ENCODE peak calls at places on chromosomes 7 and 10, in nine cellular contexts. H is SK-N-SH; L is cardiac fibroblast; E is kidney epithelial cell; R is CD8-positive, alpha-beta T cell; C is fibroblast of mammary gland; T is HL-60; P is endodermal cell; D is tibial nerve. V is an unnamed sample.

GRCh38 chr7:151040616-151041375 is 7.5 kb upstream of the ASIC3 start:
- DNase-seq in C (no peak), T (no peak), P (no peak), L (no peak), H (no peak), R (no peak), E (no peak), D (no peak), V (no peak)

GRCh38 chr7:4760952-4761351 is 14.5 kb upstream of the AP5Z1 start:
- DNase-seq in T (no peak), P (no peak), E (no peak), D (no peak), C (no peak), R (no peak), H (no peak), L (no peak), V (no peak)

GRCh38 chr10:20017961-20018360 is 201.7 kb downstream of the PLXDC2 start:
- DNase-seq in L (peak; percentile 54), P (no peak), E (no peak), R (no peak), C (peak; percentile 43), D (no peak), T (no peak), H (no peak), V (no peak)

GRCh38 chr10:123402656-123403055 is 248.5 kb downstream of the BUB3 start:
- DNase-seq in L (no peak), E (no peak), D (no peak), H (no peak), P (peak; percentile 5), T (peak; percentile 66), R (no peak), C (no peak), V (no peak)

GRCh38 chr7:111532625-111533024 is 29.7 kb downstream of the IMMP2L start:
- DNase-seq in R (no peak), P (no peak), L (peak; percentile 60), H (peak; percentile 15), D (no peak), E (no peak), T (no peak), C (peak; percentile 55), V (no peak)

GRCh38 chr10:100072514-100072913 is 9.2 kb downstream of the CPN1 start:
- DNase-seq in L (no peak), R (no peak), P (no peak), D (no peak), C (no peak), T (no peak), H (no peak), E (no peak), V (no peak)

GRCh38 chr7:32142649-32143048 is 72.4 kb upstream of the PDE1C start:
- DNase-seq in P (no peak), E (no peak), C (peak; percentile 29), L (peak; percentile 68), T (no peak), R (no peak), D (no peak), H (no peak), V (no peak)

GRCh38 chr7:40092152-40092551 is 42.3 kb downstream of the MPLKIP start:
- DNase-seq in P (no peak), H (no peak), D (no peak), T (no peak), C (no peak), E (no peak), L (no peak), R (no peak), V (no peak)

GRCh38 chr10:54800677-54801480 is at the start of gene PCDH15:
- DNase-seq in D (no peak), T (peak; percentile 1), H (peak; percentile 37), C (peak; percentile 31), E (peak; percentile 38), R (no peak), P (peak; percentile 82), L (no peak), V (peak; percentile 57)

GRCh38 chr10:92114201-92114600 is 176.7 kb downstream of the CPEB3 start:
- DNase-seq in C (no peak), T (no peak), H (no peak), L (no peak), E (no peak), R (no peak), P (no peak), D (no peak), V (no peak)

GRCh38 chr10:126060232-126060935 is 164.0 kb downstream of the FANK1 start:
- DNase-seq in D (no peak), T (no peak), R (no peak), C (peak; percentile 96), E (no peak), H (no peak), L (peak; percentile 90), P (no peak), V (no peak)

GRCh38 chr7:135320277-135320676 is 86.6 kb downstream of the STRA8 start:
- DNase-seq in H (peak; percentile 90), L (peak; percentile 94), P (no peak), E (peak; percentile 67), T (no peak), C (peak; percentile 82), R (no peak), D (peak; percentile 56), V (no peak)

GRCh38 chr7:98733036-98733435 is 116.0 kb downstream of the NPTX2 start:
- DNase-seq in L (peak; percentile 47), E (no peak), R (no peak), H (peak; percentile 55), T (peak; percentile 58), C (peak; percentile 30), D (no peak), P (peak; percentile 94), V (peak; percentile 73)
- TF ChIP-seq CTCF in L (peak; percentile 56), E (peak; percentile 51), R (no peak), H (peak; percentile 46), T (peak; percentile 64), C (peak; percentile 51), D (no peak), P (peak; percentile 77), V (peak; percentile 75)

GRCh38 chr7:118753464-118753863 is 529.0 kb downstream of the ANKRD7 start:
- DNase-seq in P (no peak), H (no peak), D (no peak), L (no peak), R (no peak), C (no peak), E (no peak), T (no peak), V (no peak)

GRCh38 chr7:118754608-118755007 is 530.1 kb downstream of the ANKRD7 start:
- DNase-seq in E (no peak), D (no peak), H (no peak), C (no peak), L (no peak), T (no peak), R (no peak), P (no peak), V (no peak)

GRCh38 chr7:118758582-118758981 is 534.1 kb downstream of the ANKRD7 start:
- DNase-seq in H (no peak), T (no peak), E (no peak), L (no peak), D (no peak), P (no peak), C (no peak), R (no peak), V (no peak)

DNA sequence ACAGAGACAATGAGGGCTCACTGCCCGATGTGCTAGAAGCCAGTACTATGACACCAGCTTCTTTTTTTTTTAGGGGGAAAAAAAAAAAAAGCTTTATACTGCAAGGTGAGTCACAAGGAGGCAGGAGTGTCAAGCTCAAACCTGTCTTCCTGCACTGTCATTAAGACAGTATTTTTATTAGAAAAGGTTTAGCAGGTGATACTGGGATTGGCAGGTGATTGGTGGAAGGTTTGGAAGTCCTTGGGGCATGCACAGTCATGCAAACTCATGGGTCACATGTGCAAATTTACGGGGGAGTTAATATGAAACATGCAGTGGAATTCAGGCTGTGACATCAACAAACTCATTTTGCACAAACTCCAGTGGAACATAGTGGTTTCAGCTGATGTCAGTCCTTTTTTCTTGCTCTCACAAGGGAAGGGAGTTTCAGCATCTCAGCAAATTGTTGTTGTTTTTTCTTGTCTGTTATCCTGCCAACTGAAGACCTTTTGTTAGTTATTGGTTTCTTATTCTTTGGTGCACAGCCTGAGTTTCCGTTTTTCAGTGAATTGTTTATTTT is 530.6 kb downstream of the ANKRD7 start:
- DNase-seq in R (no peak), H (no peak), T (no peak), L (no peak), E (no peak), P (no peak), D (no peak), C (peak; percentile 3), V (no peak)
- TF ChIP-seq CTCF in R (no peak), H (no peak), T (no peak), L (no peak), E (no peak), P (no peak), D (no peak), C (no peak), V (no peak)

GRCh38 chr10:73774637-73775036 is 7.2 kb upstream of the CHCHD1 start:
- DNase-seq in R (no peak), C (peak; percentile 56), E (no peak), L (peak; percentile 39), P (no peak), D (no peak), H (no peak), T (peak; percentile 31), V (no peak)
- TF ChIP-seq CTCF in R (no peak), C (peak; percentile 12), E (no peak), L (no peak), P (no peak), D (no peak), H (peak; percentile 19), T (no peak), V (no peak)

GRCh38 chr10:27360581-27361172 is 120.1 kb upstream of the ACBD5 start:
- DNase-seq in P (peak; percentile 92), E (peak; percentile 19), D (peak; percentile 42), H (peak; percentile 71), L (peak; percentile 82), C (peak; percentile 72), T (peak; percentile 80), R (peak; percentile 63), V (peak; percentile 88)

GRCh38 chr10:27359792-27360320 is 119.3 kb upstream of the ACBD5 start:
- DNase-seq in E (no peak), L (peak; percentile 9), C (no peak), D (no peak), T (no peak), P (no peak), R (no peak), H (no peak), V (peak; percentile 42)

GRCh38 chr10:27356738-27357137 is 116.1 kb upstream of the ACBD5 start:
- DNase-seq in D (no peak), P (no peak), L (no peak), C (no peak), E (no peak), T (no peak), H (no peak), R (no peak), V (no peak)

DNA sequence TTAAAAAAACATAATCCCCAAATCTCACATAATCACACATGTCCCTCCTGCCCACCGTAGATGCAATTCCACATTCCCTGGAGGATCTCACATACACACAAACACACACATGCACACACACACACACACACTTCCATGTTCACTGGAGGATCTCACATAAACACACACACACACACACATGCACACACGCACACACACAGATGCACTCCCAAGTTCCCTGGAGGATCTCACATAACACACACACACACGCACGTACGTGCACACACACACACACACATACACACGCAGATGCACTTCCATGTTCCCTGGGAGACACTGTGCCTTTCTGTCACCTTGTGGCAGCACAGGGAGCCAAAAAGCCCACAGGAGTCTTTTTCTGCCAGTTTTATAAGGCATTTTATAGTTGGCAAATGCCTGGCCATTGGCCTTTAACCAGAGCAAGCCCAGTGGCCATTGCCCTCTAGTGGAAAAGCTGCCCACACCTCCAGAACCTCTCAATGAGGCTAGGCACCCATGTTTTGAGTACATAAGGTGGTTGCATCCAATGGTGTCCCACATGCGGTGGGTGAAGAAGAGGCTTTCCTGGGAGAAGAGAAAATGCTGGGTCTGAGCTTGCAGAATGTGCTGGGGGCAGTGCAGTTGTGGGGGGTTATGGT is 115.4 kb upstream of the ACBD5 start:
- DNase-seq in L (no peak), H (no peak), E (no peak), C (no peak), R (no peak), P (peak; percentile 47), D (no peak), T (no peak), V (no peak)
- TF ChIP-seq CTCF in L (peak; percentile 4), H (no peak), E (no peak), C (no peak), R (no peak), P (peak; percentile 52), D (no peak), T (no peak), V (no peak)

V was measured in glutamatergic neuron.